ENCODE peak calls at places on chromosome 19, in seven cellular contexts. V is heart left ventricle, Z is AG09319, P is RWPE1, C is lung, F is GM20000, E is PC-9. K is an unnamed sample.

GRCh38 chr19:3397266-3398022 is 31.1 kb downstream of the NFIC start:
- DNase-seq in Z (no peak), F (no peak), P (peak; percentile 13), C (no peak), V (no peak), E (no peak), K (no peak)

GRCh38 chr19:33275933-33276619 is 26.3 kb downstream of the CEBPA start:
- DNase-seq in V (no peak), Z (no peak), C (no peak), F (no peak), P (no peak), E (no peak), K (no peak)

GRCh38 chr19:17183858-17184271 is 31.3 kb upstream of the USE1 start:
- DNase-seq in V (no peak), C (no peak), P (no peak), F (peak; percentile 66), E (no peak), Z (no peak), K (no peak)

GRCh38 chr19:45440873-45441654 is 17.3 kb upstream of the ERCC1 start:
- DNase-seq in P (no peak), Z (no peak), E (no peak), V (no peak), F (no peak), C (no peak), K (no peak)

GRCh38 chr19:45767410-45767880 is 1.6 kb downstream of the SIX5 start:
- DNase-seq in P (peak; percentile 75), V (peak; percentile 85), Z (peak; percentile 72), C (peak; percentile 75), F (peak; percentile 43), E (peak; percentile 77), K (peak; percentile 27)

GRCh38 chr19:17202713-17203112 is 12.4 kb upstream of the USE1 start:
- DNase-seq in F (no peak), V (no peak), E (no peak), P (no peak), C (no peak), Z (no peak), K (no peak)

GRCh38 chr19:47227347-47228167 is 3.4 kb downstream of the BBC3 start:
- DNase-seq in E (peak; percentile 86), F (peak; percentile 89), V (peak; percentile 91), C (peak; percentile 92), Z (peak; percentile 93), P (peak; percentile 86), K (no peak)

GRCh38 chr19:5877427-5877826 is 7.1 kb upstream of the FUT5 start:
- DNase-seq in P (no peak), E (no peak), C (no peak), Z (no peak), V (no peak), F (no peak), K (no peak)

GRCh38 chr19:49676136-49676689 is 858 bp upstream of the PRMT1 start:
- DNase-seq in Z (peak; percentile 88), C (peak; percentile 90), V (peak; percentile 87), E (peak; percentile 89), F (peak; percentile 80), P (peak; percentile 87), K (peak; percentile 87)

GRCh38 chr19:19062454-19063182 is 1.2 kb upstream of the SLC25A42 start:
- DNase-seq in C (no peak), E (peak; percentile 67), V (no peak), P (peak; percentile 42), F (no peak), Z (no peak), K (no peak)

GRCh38 chr19:15400521-15401396 is 18.0 kb downstream of the AKAP8L start:
- DNase-seq in Z (no peak), C (no peak), E (no peak), P (no peak), F (no peak), V (no peak), K (no peak)

GRCh38 chr19:5580116-5580515 is 12.4 kb upstream of the TINCR start:
- DNase-seq in C (no peak), E (no peak), F (no peak), P (no peak), Z (no peak), V (no peak), K (no peak)

GRCh38 chr19:48415869-48416268 is 22.4 kb downstream of the GRIN2D start:
- DNase-seq in V (no peak), E (no peak), C (no peak), Z (no peak), F (no peak), P (no peak), K (no peak)

GRCh38 chr19:2294377-2295335 is 12.7 kb upstream of the PEAK3 start:
- DNase-seq in F (no peak), C (no peak), E (no peak), Z (peak; percentile 74), P (no peak), V (no peak), K (no peak)

GRCh38 chr19:19956431-19957075 is 55.8 kb downstream of the ZNF93 start:
- DNase-seq in Z (no peak), E (no peak), F (no peak), V (no peak), P (no peak), C (no peak), K (no peak)

GRCh38 chr19:49149652-49150105 is 5.5 kb downstream of the HRC start:
- DNase-seq in V (peak; percentile 77), F (no peak), E (peak; percentile 70), P (peak; percentile 87), C (peak; percentile 69), Z (no peak), K (peak; percentile 58)

GRCh38 chr19:5436948-5437306 is 18.3 kb upstream of the ZNRF4 start:
- DNase-seq in F (no peak), C (no peak), Z (no peak), V (no peak), P (no peak), E (no peak), K (no peak)

DNA sequence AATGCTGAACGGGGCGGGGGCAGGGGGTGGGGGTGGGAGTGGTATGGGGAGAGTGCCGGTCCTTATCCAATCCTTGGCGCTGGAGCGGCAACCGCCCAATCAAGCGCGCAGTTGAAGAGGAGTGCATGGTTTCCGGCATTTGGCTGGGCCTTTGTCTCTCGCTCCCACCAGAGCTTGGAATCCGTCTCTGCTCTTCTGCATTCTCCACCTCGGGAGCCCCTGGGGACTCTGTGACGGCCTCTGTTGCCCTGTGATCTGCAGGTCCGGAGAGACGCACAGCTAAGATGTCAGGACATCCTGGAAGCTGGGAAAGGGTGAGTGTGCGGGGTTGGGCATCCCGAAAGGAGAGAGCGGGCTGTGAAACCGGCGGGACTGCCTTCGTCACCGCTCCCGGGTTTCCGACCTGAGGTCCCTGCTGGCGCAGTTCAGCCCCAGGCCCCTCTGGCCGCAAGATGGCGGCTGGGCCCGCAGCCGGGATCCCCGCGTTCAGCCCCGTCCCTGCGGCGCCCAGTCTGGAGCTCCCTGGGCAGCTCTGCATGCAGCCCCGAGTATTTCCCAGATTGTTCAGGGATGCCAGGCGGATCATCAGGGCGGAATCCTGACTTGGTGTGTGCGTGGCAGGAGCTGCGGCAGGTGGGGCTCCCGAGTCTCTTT is 53.6 kb upstream of the ZNF254 start:
- DNase-seq in Z (peak; percentile 70), C (peak; percentile 91), E (peak; percentile 90), F (peak; percentile 94), P (peak; percentile 97), V (peak; percentile 88), K (peak; percentile 88)
- TF ChIP-seq CTCF in Z (no peak), C (no peak), E (no peak), F (no peak), P (no peak), V (no peak), K (peak; percentile 9)

DNA sequence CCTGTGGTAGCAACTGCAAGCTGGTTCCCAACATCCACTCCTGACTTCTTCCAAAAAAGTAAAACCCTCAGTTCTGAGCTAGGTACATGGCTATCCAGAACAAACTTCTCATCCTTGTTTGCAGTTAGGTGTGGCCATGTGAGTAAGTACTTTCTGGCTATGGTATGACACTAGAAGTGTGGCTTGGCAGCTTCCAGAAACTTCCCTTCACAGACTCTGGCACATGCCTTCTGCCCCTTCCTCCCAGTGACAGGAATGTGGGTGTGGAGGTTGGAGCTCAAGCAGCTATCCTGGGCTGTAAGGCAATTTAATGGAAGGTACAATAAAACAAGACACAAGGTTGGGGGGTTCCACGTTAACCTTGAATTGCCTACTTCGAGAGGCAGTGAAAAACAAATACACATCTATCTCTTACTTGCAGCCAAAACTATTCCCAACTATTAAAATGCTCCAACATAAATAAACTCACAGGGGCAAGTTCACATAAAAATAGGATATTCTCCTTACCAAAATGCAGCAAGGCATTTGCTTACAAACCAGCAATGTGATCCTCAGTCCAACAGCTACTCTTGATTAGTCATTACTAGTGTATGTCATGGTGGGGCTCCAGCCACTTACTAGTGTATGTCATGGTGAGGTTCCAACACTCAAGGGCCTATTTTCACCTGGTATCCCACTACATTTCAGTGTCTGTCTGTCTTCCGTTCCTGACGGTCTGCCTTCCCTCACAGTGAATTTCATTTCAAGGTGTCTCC is 3.1 kb downstream of the SMG9 start:
- DNase-seq in V (no peak), F (no peak), Z (no peak), P (no peak), C (no peak), E (no peak), K (no peak)
- TF ChIP-seq CTCF in V (no peak), F (no peak), Z (no peak), P (no peak), C (no peak), E (no peak), K (no peak)

DNA sequence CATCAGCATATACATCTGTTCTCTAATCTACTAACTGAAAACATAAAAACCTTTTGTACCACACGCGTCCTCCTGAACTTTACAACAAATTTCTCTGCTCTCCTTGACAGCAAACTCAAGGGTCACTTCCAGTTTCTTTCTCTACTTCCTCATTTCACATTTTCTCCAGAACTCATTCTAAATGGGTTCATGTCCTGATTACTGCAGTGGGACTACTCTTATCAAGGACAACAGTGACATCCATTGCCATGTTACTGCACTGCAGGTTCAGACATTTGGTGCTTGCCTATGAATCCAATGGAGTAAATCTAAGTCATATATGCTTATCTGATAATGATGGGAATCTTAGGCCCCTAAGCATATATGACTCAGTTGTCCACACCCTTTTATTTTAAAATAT is 35.3 kb downstream of the FPR3 start:
- DNase-seq in E (no peak), C (no peak), F (no peak), Z (no peak), V (no peak), P (no peak), K (no peak)
- TF ChIP-seq CTCF in E (no peak), C (peak; percentile 22), F (no peak), Z (no peak), V (peak; percentile 17), P (peak; percentile 11), K (no peak)

DNA sequence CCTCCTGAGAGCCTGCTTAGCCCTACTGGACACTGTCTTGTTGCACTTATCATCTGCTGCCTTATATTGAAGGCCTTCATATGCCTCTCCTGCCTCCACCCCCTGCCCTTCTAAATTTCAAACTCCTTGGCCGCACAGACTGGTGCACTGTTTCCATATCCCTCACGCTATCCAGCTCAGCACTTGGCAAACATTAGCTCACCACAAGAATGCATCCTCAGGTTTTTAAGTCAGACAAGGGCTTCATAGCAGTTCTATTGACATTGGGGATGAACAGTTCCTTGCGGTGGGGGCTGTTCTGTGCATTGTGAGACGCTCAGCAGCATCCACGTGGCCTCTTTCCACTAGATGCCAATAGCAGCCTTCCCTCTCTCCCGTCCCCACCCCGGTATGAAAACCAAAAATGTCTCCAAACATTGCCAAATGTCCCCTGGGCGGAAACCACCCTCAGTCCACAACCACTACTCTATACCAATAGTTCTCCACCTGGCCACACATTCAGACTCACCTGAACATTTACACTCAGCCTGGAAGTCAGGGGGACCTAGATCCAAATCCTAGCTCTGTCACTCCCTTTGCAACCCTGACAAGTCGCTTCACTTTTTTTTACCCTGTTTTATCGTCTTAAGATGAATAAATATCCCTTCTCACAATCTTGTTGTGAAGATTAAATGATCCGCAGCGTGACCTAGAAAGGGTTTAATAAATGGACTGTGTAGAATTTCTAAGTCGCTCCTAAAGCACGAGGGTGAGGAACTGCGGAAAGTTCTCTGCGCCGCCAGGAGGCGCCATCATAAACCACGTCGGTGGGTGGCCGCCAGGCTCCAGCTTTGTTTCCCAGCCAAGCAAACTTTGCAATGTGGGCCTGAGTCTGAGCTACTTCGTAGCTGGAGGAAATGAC is 3.6 kb upstream of the CEACAM3 start:
- DNase-seq in Z (peak; percentile 8), F (peak; percentile 57), P (no peak), C (peak; percentile 68), E (peak; percentile 96), V (peak; percentile 44), K (no peak)
- TF ChIP-seq CTCF in Z (peak; percentile 50), F (peak; percentile 66), P (peak; percentile 24), C (peak; percentile 25), E (no peak), V (peak; percentile 76), K (peak; percentile 84)